ENCODE peak calls at places on chromosomes 5 and 9, in ten cellular contexts. H, X, S, Y, U, E, C, Q, B and A are unnamed samples.

GRCh38 chr9:115891929-115892328 is 261.7 kb upstream of the PAPPA start:
- DNase-seq in Y (no peak), C (no peak), Q (no peak), X (no peak), E (no peak), H (no peak), B (no peak), S (no peak), U (no peak), A (no peak)

GRCh38 chr5:52685621-52686370 is 101.9 kb upstream of the ITGA1 start:
- DNase-seq in C (no peak), Y (no peak), H (no peak), U (no peak), S (no peak), Q (no peak), X (no peak), E (no peak), B (no peak), A (no peak)

GRCh38 chr5:174413520-174414314 is 310.7 kb upstream of the MSX2 start:
- DNase-seq in C (no peak), Q (no peak), H (no peak), X (peak; percentile 33), U (no peak), B (no peak), Y (no peak), E (peak; percentile 40), S (no peak), A (no peak)

GRCh38 chr5:173456751-173457171 is 128.5 kb upstream of the STC2 start:
- DNase-seq in H (no peak), C (no peak), X (no peak), B (no peak), Y (no peak), E (no peak), Q (no peak), S (no peak), U (no peak), A (no peak)

GRCh38 chr5:63963080-63963735 is 963 bp upstream of the HTR1A start:
- DNase-seq in E (no peak), C (no peak), H (no peak), Y (peak; percentile 95), Q (no peak), B (no peak), S (peak; percentile 23), U (no peak), X (peak; percentile 68), A (peak; percentile 51)

GRCh38 chr5:16787278-16787677 is 148.8 kb downstream of the MYO10 start:
- DNase-seq in B (no peak), S (no peak), Y (no peak), Q (no peak), U (no peak), X (no peak), C (no peak), E (no peak), H (no peak), A (no peak)

GRCh38 chr5:93415819-93416218 is 165.2 kb downstream of the NR2F1-AS1 start:
- DNase-seq in H (no peak), Q (no peak), E (no peak), S (no peak), C (no peak), Y (no peak), B (no peak), X (no peak), U (no peak), A (no peak)

GRCh38 chr9:134689320-134690181 is 47.9 kb downstream of the COL5A1 start:
- DNase-seq in B (peak; percentile 67), U (peak; percentile 49), H (no peak), E (peak; percentile 67), Y (peak; percentile 77), Q (peak; percentile 82), S (peak; percentile 68), X (peak; percentile 59), C (peak; percentile 76), A (peak; percentile 61)

GRCh38 chr5:141664733-141665461 is 13.7 kb upstream of the FCHSD1 start:
- DNase-seq in E (peak; percentile 76), B (peak; percentile 86), C (peak; percentile 79), X (peak; percentile 69), Q (peak; percentile 71), Y (peak; percentile 73), S (peak; percentile 86), H (peak; percentile 77), U (peak; percentile 61), A (peak; percentile 84)

GRCh38 chr9:93390953-93391515 is 60.5 kb upstream of the FAM120A start:
- DNase-seq in B (no peak), C (no peak), Q (no peak), S (peak; percentile 38), Y (no peak), E (no peak), H (no peak), X (no peak), U (no peak), A (peak; percentile 40)

GRCh38 chr5:159539678-159540077 is 209.4 kb upstream of the IL12B start:
- DNase-seq in S (no peak), U (no peak), B (no peak), Q (no peak), C (no peak), H (no peak), Y (no peak), E (no peak), X (no peak), A (no peak)

GRCh38 chr9:19431361-19432171 is 22.8 kb downstream of the ACER2 start:
- DNase-seq in Y (no peak), C (peak; percentile 72), B (no peak), U (no peak), Q (peak; percentile 84), S (no peak), X (no peak), H (no peak), E (peak; percentile 45), A (no peak)

GRCh38 chr9:98795970-98796363 is 388 bp downstream of the ANKS6 start:
- DNase-seq in Q (no peak), S (no peak), Y (peak; percentile 55), H (no peak), E (no peak), C (peak; percentile 28), X (no peak), B (no peak), U (no peak), A (peak; percentile 44)

GRCh38 chr5:56631719-56632118 is 183.6 kb upstream of the MAP3K1 start:
- DNase-seq in C (no peak), E (no peak), S (no peak), Y (no peak), B (no peak), X (no peak), H (no peak), U (no peak), Q (no peak), A (no peak)

GRCh38 chr9:88342246-88342645 is 46.0 kb upstream of the SPIN1 start:
- DNase-seq in S (no peak), H (no peak), E (no peak), C (no peak), U (no peak), B (no peak), Q (no peak), X (no peak), Y (no peak), A (no peak)

GRCh38 chr5:55187370-55187769 is 14.4 kb upstream of the CDC20B start:
- DNase-seq in H (no peak), U (no peak), C (no peak), X (peak; percentile 36), S (no peak), Y (peak; percentile 8), Q (no peak), B (no peak), E (no peak), A (no peak)
- TF ChIP-seq CTCF in H (no peak), U (no peak), C (no peak), X (peak; percentile 49), S (no peak), Y (peak; percentile 48), Q (no peak), B (no peak), E (no peak), A (peak; percentile 28)

GRCh38 chr5:1388383-1388967 is 43.6 kb upstream of the CLPTM1L start:
- DNase-seq in U (no peak), S (no peak), Q (no peak), H (no peak), E (no peak), Y (no peak), C (no peak), X (no peak), B (no peak), A (no peak)

GRCh38 chr5:1385395-1386273 is 40.7 kb upstream of the CLPTM1L start:
- DNase-seq in B (peak; percentile 96), Q (peak; percentile 80), C (peak; percentile 86), S (peak; percentile 95), H (peak; percentile 91), U (peak; percentile 66), E (peak; percentile 84), X (peak; percentile 55), Y (peak; percentile 84), A (peak; percentile 95)

GRCh38 chr5:1387876-1388275 is 43.0 kb upstream of the CLPTM1L start:
- DNase-seq in Q (no peak), H (no peak), U (peak; percentile 6), Y (no peak), X (no peak), E (no peak), C (no peak), B (no peak), S (no peak), A (no peak)

GRCh38 chr5:1386274-1386717 is 41.4 kb upstream of the CLPTM1L start:
- DNase-seq in Y (peak; percentile 77), E (peak; percentile 51), Q (no peak), S (peak; percentile 68), C (peak; percentile 43), X (peak; percentile 26), B (peak; percentile 85), U (no peak), H (peak; percentile 78), A (peak; percentile 66)

GRCh38 chr5:1387059-1387755 is 42.3 kb upstream of the CLPTM1L start:
- DNase-seq in C (no peak), H (no peak), E (no peak), Y (no peak), U (peak; percentile 46), S (no peak), Q (no peak), X (no peak), B (no peak), A (no peak)
- H3K4me3 ChIP-seq in C (no peak overlapping the region), H (peak overlapping the region; percentile 66), E (no peak overlapping the region), Y (no peak overlapping the region), U (peak overlapping the region; percentile 74), S (no peak overlapping the region), Q (no peak overlapping the region), X (no peak overlapping the region), B (no peak overlapping the region), A (no peak overlapping the region)

DNA sequence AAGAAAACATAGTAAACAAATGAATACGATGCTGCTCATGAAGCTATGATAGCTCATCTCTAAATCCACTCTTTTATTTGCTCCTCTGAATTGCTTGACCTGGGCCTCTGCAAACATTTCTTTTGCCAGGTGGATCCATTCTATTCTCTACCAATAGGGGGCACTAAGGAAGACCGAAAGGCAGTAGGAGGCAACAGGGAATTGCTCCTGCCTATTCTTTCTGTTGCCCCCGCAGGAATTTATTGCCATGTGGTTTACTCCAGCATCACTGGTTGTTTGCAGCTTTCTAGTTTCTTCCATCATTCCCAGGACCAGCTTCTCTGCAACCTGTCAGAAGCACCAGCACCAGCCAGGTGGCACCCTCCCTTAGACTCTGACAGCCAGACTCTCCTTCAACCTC is 5.3 kb downstream of the GAPT start:
- DNase-seq in E (no peak), S (no peak), B (no peak), Y (no peak), C (no peak), Q (no peak), X (no peak), H (no peak), U (no peak), A (no peak)
- TF ChIP-seq CTCF in E (no peak), S (no peak), B (peak; percentile 21), Y (peak; percentile 50), C (no peak), Q (no peak), X (peak; percentile 15), H (no peak), U (no peak), A (no peak)

GRCh38 chr9:114611516-114612271 is 603 bp downstream of the TMEM268 start:
- DNase-seq in C (peak; percentile 50), B (peak; percentile 75), Q (peak; percentile 68), E (peak; percentile 77), S (peak; percentile 65), Y (no peak), H (peak; percentile 49), U (no peak), X (peak; percentile 63), A (peak; percentile 68)
- H3K4me3 ChIP-seq in C (peak overlapping the region; percentile 55), B (peak overlapping the region; percentile 80), Q (peak overlapping the region; percentile 75), E (peak overlapping the region; percentile 75), S (peak overlapping the region; percentile 64), Y (peak overlapping the region; percentile 59), H (peak overlapping the region; percentile 90), U (peak overlapping the region; percentile 70), X (peak overlapping the region; percentile 65), A (peak overlapping the region; percentile 71)